ENCODE peak calls at places on chromosomes 3 and 15, in six cellular contexts. F is AG04449, B is neural crest cell, G is fibroblast of lung, N is activated T-helper 1 cell treated with Interleukin-2 at 50 U/mL for 16 hours, J is GM13977. I is an unnamed sample.

GRCh38 chr3:81910244-81910852 is 148.9 kb upstream of the GBE1 start:
- DNase-seq in F (no peak), B (peak), G (peak), N (no peak), J (peak), I (no peak)

GRCh38 chr3:50410185-50410584 is 50.9 kb upstream of the TMEM115 start:
- DNase-seq in F (no peak), B (no peak), G (no peak), N (no peak), J (no peak), I (no peak)

GRCh38 chr3:188792788-188793187 is 379.0 kb upstream of the TPRG1 start:
- DNase-seq in F (no peak), B (peak), G (peak), N (no peak), J (no peak), I (no peak)

GRCh38 chr3:87006844-87007439 is 16.0 kb upstream of the VGLL3 start:
- DNase-seq in F (no peak), B (no peak), G (peak), N (no peak), J (no peak), I (no peak)

GRCh38 chr15:97425596-97425995 is 534.9 kb upstream of the ARRDC4 start:
- DNase-seq in F (no peak), B (no peak), G (no peak), N (no peak), J (no peak), I (no peak)

GRCh38 chr3:77038468-77038927 is 1.4 kb upstream of the ROBO2 start:
- DNase-seq in F (peak), B (peak), G (peak), N (no peak), J (peak), I (peak)

GRCh38 chr3:191961036-191961435 is 500.1 kb downstream of the PYDC2 start:
- DNase-seq in F (no peak), B (no peak), G (no peak), N (no peak), J (no peak), I (no peak)

GRCh38 chr15:71716990-71717389 is 93.4 kb upstream of the NR2E3 start:
- DNase-seq in F (no peak), B (no peak), G (peak), N (no peak), J (no peak), I (peak)

GRCh38 chr3:195769551-195769950 is 42.2 kb downstream of the MUC4 start:
- DNase-seq in F (no peak), B (no peak), G (no peak), N (no peak), J (no peak), I (no peak)

GRCh38 chr15:78290222-78290621 is 9.2 kb downstream of the SKIC8 start:
- DNase-seq in F (no peak), B (no peak), G (no peak), N (no peak), J (no peak), I (no peak)

GRCh38 chr15:101543026-101543390 is 53.5 kb upstream of the PCSK6 start:
- DNase-seq in F (no peak), B (no peak), G (no peak), N (no peak), J (no peak), I (no peak)

GRCh38 chr3:54999159-54999558 is 71.3 kb upstream of the LRTM1 start:
- DNase-seq in F (peak), B (peak), G (peak), N (no peak), J (no peak), I (peak)

GRCh38 chr3:25372167-25372566 is 55.9 kb upstream of the RARB start:
- DNase-seq in F (peak), B (no peak), G (no peak), N (no peak), J (no peak), I (peak)

GRCh38 chr3:134357914-134358811 is 16.1 kb downstream of the AMOTL2 start:
- DNase-seq in F (peak), B (no peak), G (peak), N (no peak), J (peak), I (peak)

GRCh38 chr3:158471639-158472294 is 99.2 kb upstream of the MLF1 start:
- DNase-seq in F (peak), B (no peak), G (peak), N (no peak), J (no peak), I (peak)

GRCh38 chr3:179558742-179559364 is 3.9 kb upstream of the ACTL6A start:
- DNase-seq in F (peak), B (peak), G (peak), N (no peak), J (peak), I (no peak)

GRCh38 chr15:58299311-58299850 is 132.4 kb upstream of the LIPC start:
- DNase-seq in F (no peak), B (no peak), G (peak), N (no peak), J (no peak), I (no peak)

GRCh38 chr3:141367038-141367730 is 1.1 kb upstream of the ZBTB38 start:
- DNase-seq in F (peak), B (no peak), G (peak), N (no peak), J (no peak), I (peak)

GRCh38 chr3:129794319-129795201 is 99.0 kb downstream of the TMCC1 start:
- DNase-seq in F (no peak), B (peak), G (no peak), N (no peak), J (peak), I (no peak)

GRCh38 chr15:84818221-84819131 is 1.3 kb downstream of the ALPK3 start:
- DNase-seq in F (no peak), B (peak), G (peak), N (no peak), J (no peak), I (no peak)

GRCh38 chr15:40567111-40567510 is 2.0 kb upstream of the RPUSD2 start:
- DNase-seq in F (no peak), B (no peak), G (no peak), N (no peak), J (no peak), I (no peak)

GRCh38 chr3:10547841-10548783 is 42.7 kb upstream of the ATP2B2 start:
- DNase-seq in F (no peak), B (no peak), G (no peak), N (no peak), J (no peak), I (no peak)

GRCh38 chr15:64050281-64051092 is 4.2 kb upstream of the DAPK2 start:
- DNase-seq in F (no peak), B (no peak), G (no peak), N (no peak), J (no peak), I (no peak)

GRCh38 chr3:12229144-12229871 is 59.6 kb upstream of the PPARG start:
- DNase-seq in F (no peak), B (no peak), G (no peak), N (no peak), J (no peak), I (no peak)

GRCh38 chr3:58749948-58750347 is 83.4 kb upstream of the FAM3D start:
- DNase-seq in F (no peak), B (no peak), G (no peak), N (no peak), J (no peak), I (no peak)

GRCh38 chr3:76497636-76498035 is 542.3 kb upstream of the ROBO2 start:
- DNase-seq in F (no peak), B (no peak), G (no peak), N (no peak), J (no peak), I (no peak)

GRCh38 chr3:46893146-46893748 is 15.7 kb downstream of the PTH1R start:
- DNase-seq in F (no peak), B (no peak), G (no peak), N (no peak), J (no peak), I (no peak)

GRCh38 chr15:36766449-36766848 is 187.0 kb downstream of the CDIN1 start:
- DNase-seq in F (no peak), B (no peak), G (no peak), N (no peak), J (no peak), I (no peak)

GRCh38 chr3:10557783-10558373 is 52.5 kb upstream of the ATP2B2 start:
- DNase-seq in F (no peak), B (no peak), G (no peak), N (no peak), J (no peak), I (peak)

GRCh38 chr3:135020181-135020580 is 225.1 kb downstream of the EPHB1 start:
- DNase-seq in F (no peak), B (no peak), G (no peak), N (no peak), J (no peak), I (no peak)

GRCh38 chr3:179895367-179895766 is 141.4 kb downstream of the PEX5L start:
- DNase-seq in F (no peak), B (no peak), G (no peak), N (no peak), J (no peak), I (no peak)

GRCh38 chr15:67915374-67916050 is 75.7 kb upstream of the RNU6-1 start:
- DNase-seq in F (no peak), B (no peak), G (peak), N (no peak), J (no peak), I (no peak)

GRCh38 chr3:187966141-187966540 is 187.8 kb upstream of the LPP start:
- DNase-seq in F (no peak), B (no peak), G (no peak), N (no peak), J (no peak), I (no peak)

GRCh38 chr15:96325579-96326331 is 4.7 kb upstream of the NR2F2 start:
- DNase-seq in F (no peak), B (no peak), G (peak), N (no peak), J (no peak), I (no peak)

GRCh38 chr15:88834211-88834812 is 31.1 kb downstream of the ACAN start:
- DNase-seq in F (peak), B (peak), G (peak), N (no peak), J (no peak), I (no peak)